ENCODE peak calls at places on chromosomes 5 and 9, in ten cellular contexts. One of them, this sample, is unnamed.
A peak's percentile ranks its signal among the peaks of the same experiment; 100 is the strongest.

GRCh38 chr5:7679663-7680062 is 171.3 kb downstream of the CFAP90 start:
- DNase-seq in activated gamma-delta T cell treated with Interleukin-2 at 50 U/mL for 16 hours: no peak
- DNase-seq in activated T-cell treated with anti-CD3 and anti-CD28 coated beads for 1 hour: no peak
- DNase-seq in heart right ventricle: no peak
- DNase-seq in foreskin melanocyte: no peak
- DNase-seq in mesenchymal stem cell: no peak
- DNase-seq in HTR-8/SVneo: no peak
- DNase-seq in epithelial cell of esophagus: no peak
- DNase-seq in sciatic nerve: no peak
- DNase-seq in stimulated activated CD4-positive, alpha-beta T cell treated with anti-CD3 and anti-CD28 coated beads, Interleukin-15, amount 100 ng/mL, for 1 hour: no peak
- DNase-seq in this sample: no peak

GRCh38 chr9:127158995-127159801 is 36.8 kb upstream of the ANGPTL2 start:
- DNase-seq in activated gamma-delta T cell treated with Interleukin-2 at 50 U/mL for 16 hours: no peak
- DNase-seq in activated T-cell treated with anti-CD3 and anti-CD28 coated beads for 1 hour: no peak
- DNase-seq in heart right ventricle: peak; percentile 65
- DNase-seq in foreskin melanocyte: peak; percentile 77
- DNase-seq in mesenchymal stem cell: peak; percentile 92
- DNase-seq in HTR-8/SVneo: peak; percentile 24
- DNase-seq in epithelial cell of esophagus: peak; percentile 29
- DNase-seq in sciatic nerve: no peak
- DNase-seq in stimulated activated CD4-positive, alpha-beta T cell treated with anti-CD3 and anti-CD28 coated beads, Interleukin-15, amount 100 ng/mL, for 1 hour: no peak
- DNase-seq in this sample: peak; percentile 89

GRCh38 chr9:108511200-108511756 is 344.5 kb downstream of the ACTL7B start:
- DNase-seq in activated gamma-delta T cell treated with Interleukin-2 at 50 U/mL for 16 hours: no peak
- DNase-seq in activated T-cell treated with anti-CD3 and anti-CD28 coated beads for 1 hour: no peak
- DNase-seq in heart right ventricle: no peak
- DNase-seq in foreskin melanocyte: no peak
- DNase-seq in mesenchymal stem cell: no peak
- DNase-seq in HTR-8/SVneo: no peak
- DNase-seq in epithelial cell of esophagus: peak; percentile 53
- DNase-seq in sciatic nerve: no peak
- DNase-seq in stimulated activated CD4-positive, alpha-beta T cell treated with anti-CD3 and anti-CD28 coated beads, Interleukin-15, amount 100 ng/mL, for 1 hour: no peak
- DNase-seq in this sample: peak; percentile 75

GRCh38 chr9:98603821-98604383 is 104.8 kb downstream of the GABBR2 start:
- DNase-seq in activated gamma-delta T cell treated with Interleukin-2 at 50 U/mL for 16 hours: no peak
- DNase-seq in activated T-cell treated with anti-CD3 and anti-CD28 coated beads for 1 hour: no peak
- DNase-seq in heart right ventricle: no peak
- DNase-seq in foreskin melanocyte: no peak
- DNase-seq in mesenchymal stem cell: no peak
- DNase-seq in HTR-8/SVneo: no peak
- DNase-seq in epithelial cell of esophagus: peak; percentile 65
- DNase-seq in sciatic nerve: no peak
- DNase-seq in stimulated activated CD4-positive, alpha-beta T cell treated with anti-CD3 and anti-CD28 coated beads, Interleukin-15, amount 100 ng/mL, for 1 hour: no peak
- DNase-seq in this sample: peak; percentile 11

GRCh38 chr9:79976501-79977444 is 405.0 kb downstream of the TLE4 start:
- DNase-seq in activated gamma-delta T cell treated with Interleukin-2 at 50 U/mL for 16 hours: no peak
- DNase-seq in activated T-cell treated with anti-CD3 and anti-CD28 coated beads for 1 hour: no peak
- DNase-seq in heart right ventricle: no peak
- DNase-seq in foreskin melanocyte: no peak
- DNase-seq in mesenchymal stem cell: no peak
- DNase-seq in HTR-8/SVneo: no peak
- DNase-seq in epithelial cell of esophagus: no peak
- DNase-seq in sciatic nerve: no peak
- DNase-seq in stimulated activated CD4-positive, alpha-beta T cell treated with anti-CD3 and anti-CD28 coated beads, Interleukin-15, amount 100 ng/mL, for 1 hour: no peak
- DNase-seq in this sample: no peak

GRCh38 chr5:55936100-55936693 is 58.6 kb downstream of the IL6ST start:
- DNase-seq in activated gamma-delta T cell treated with Interleukin-2 at 50 U/mL for 16 hours: peak; percentile 73
- DNase-seq in activated T-cell treated with anti-CD3 and anti-CD28 coated beads for 1 hour: peak; percentile 67
- DNase-seq in heart right ventricle: peak; percentile 81
- DNase-seq in foreskin melanocyte: peak; percentile 64
- DNase-seq in mesenchymal stem cell: peak; percentile 86
- DNase-seq in HTR-8/SVneo: peak; percentile 70
- DNase-seq in epithelial cell of esophagus: peak; percentile 87
- DNase-seq in sciatic nerve: peak; percentile 91
- DNase-seq in stimulated activated CD4-positive, alpha-beta T cell treated with anti-CD3 and anti-CD28 coated beads, Interleukin-15, amount 100 ng/mL, for 1 hour: peak; percentile 63
- DNase-seq in this sample: peak; percentile 89

GRCh38 chr9:137298983-137299521 is 3.0 kb downstream of the NRARP start:
- DNase-seq in activated gamma-delta T cell treated with Interleukin-2 at 50 U/mL for 16 hours: no peak
- DNase-seq in activated T-cell treated with anti-CD3 and anti-CD28 coated beads for 1 hour: no peak
- DNase-seq in heart right ventricle: no peak
- DNase-seq in foreskin melanocyte: no peak
- DNase-seq in mesenchymal stem cell: no peak
- DNase-seq in HTR-8/SVneo: no peak
- DNase-seq in epithelial cell of esophagus: peak; percentile 19
- DNase-seq in sciatic nerve: no peak
- DNase-seq in stimulated activated CD4-positive, alpha-beta T cell treated with anti-CD3 and anti-CD28 coated beads, Interleukin-15, amount 100 ng/mL, for 1 hour: no peak
- DNase-seq in this sample: no peak

GRCh38 chr5:107654827-107655226 is 15.9 kb downstream of the EFNA5 start:
- DNase-seq in activated gamma-delta T cell treated with Interleukin-2 at 50 U/mL for 16 hours: no peak
- DNase-seq in activated T-cell treated with anti-CD3 and anti-CD28 coated beads for 1 hour: no peak
- DNase-seq in heart right ventricle: no peak
- DNase-seq in foreskin melanocyte: no peak
- DNase-seq in mesenchymal stem cell: no peak
- DNase-seq in HTR-8/SVneo: no peak
- DNase-seq in epithelial cell of esophagus: no peak
- DNase-seq in sciatic nerve: no peak
- DNase-seq in stimulated activated CD4-positive, alpha-beta T cell treated with anti-CD3 and anti-CD28 coated beads, Interleukin-15, amount 100 ng/mL, for 1 hour: no peak
- DNase-seq in this sample: no peak

GRCh38 chr5:56078271-56078670 is 83.5 kb upstream of the IL6ST start:
- DNase-seq in activated gamma-delta T cell treated with Interleukin-2 at 50 U/mL for 16 hours: no peak
- DNase-seq in activated T-cell treated with anti-CD3 and anti-CD28 coated beads for 1 hour: no peak
- DNase-seq in heart right ventricle: no peak
- DNase-seq in foreskin melanocyte: no peak
- DNase-seq in mesenchymal stem cell: no peak
- DNase-seq in HTR-8/SVneo: no peak
- DNase-seq in epithelial cell of esophagus: no peak
- DNase-seq in sciatic nerve: peak; percentile 61
- DNase-seq in stimulated activated CD4-positive, alpha-beta T cell treated with anti-CD3 and anti-CD28 coated beads, Interleukin-15, amount 100 ng/mL, for 1 hour: no peak
- DNase-seq in this sample: no peak

GRCh38 chr5:68331202-68332108 is 115.9 kb downstream of the PIK3R1 start:
- DNase-seq in activated gamma-delta T cell treated with Interleukin-2 at 50 U/mL for 16 hours: no peak
- DNase-seq in activated T-cell treated with anti-CD3 and anti-CD28 coated beads for 1 hour: no peak
- DNase-seq in heart right ventricle: no peak
- DNase-seq in foreskin melanocyte: peak; percentile 32
- DNase-seq in mesenchymal stem cell: peak; percentile 57
- DNase-seq in HTR-8/SVneo: no peak
- DNase-seq in epithelial cell of esophagus: peak; percentile 42
- DNase-seq in sciatic nerve: no peak
- DNase-seq in stimulated activated CD4-positive, alpha-beta T cell treated with anti-CD3 and anti-CD28 coated beads, Interleukin-15, amount 100 ng/mL, for 1 hour: no peak
- DNase-seq in this sample: peak; percentile 63

GRCh38 chr5:2353211-2353610 is 398.3 kb downstream of the IRX2 start:
- DNase-seq in activated gamma-delta T cell treated with Interleukin-2 at 50 U/mL for 16 hours: no peak
- DNase-seq in activated T-cell treated with anti-CD3 and anti-CD28 coated beads for 1 hour: no peak
- DNase-seq in heart right ventricle: no peak
- DNase-seq in foreskin melanocyte: no peak
- DNase-seq in mesenchymal stem cell: no peak
- DNase-seq in HTR-8/SVneo: no peak
- DNase-seq in epithelial cell of esophagus: no peak
- DNase-seq in sciatic nerve: no peak
- DNase-seq in stimulated activated CD4-positive, alpha-beta T cell treated with anti-CD3 and anti-CD28 coated beads, Interleukin-15, amount 100 ng/mL, for 1 hour: no peak
- DNase-seq in this sample: no peak

GRCh38 chr5:159198063-159199036 is 11.0 kb downstream of the RNF145 start:
- DNase-seq in activated gamma-delta T cell treated with Interleukin-2 at 50 U/mL for 16 hours: no peak
- DNase-seq in activated T-cell treated with anti-CD3 and anti-CD28 coated beads for 1 hour: no peak
- DNase-seq in heart right ventricle: no peak
- DNase-seq in foreskin melanocyte: no peak
- DNase-seq in mesenchymal stem cell: no peak
- DNase-seq in HTR-8/SVneo: no peak
- DNase-seq in epithelial cell of esophagus: no peak
- DNase-seq in sciatic nerve: no peak
- DNase-seq in stimulated activated CD4-positive, alpha-beta T cell treated with anti-CD3 and anti-CD28 coated beads, Interleukin-15, amount 100 ng/mL, for 1 hour: no peak
- DNase-seq in this sample: no peak

GRCh38 chr5:169551146-169551545 is 32.4 kb upstream of the SPDL1 start:
- DNase-seq in activated gamma-delta T cell treated with Interleukin-2 at 50 U/mL for 16 hours: no peak
- DNase-seq in activated T-cell treated with anti-CD3 and anti-CD28 coated beads for 1 hour: no peak
- DNase-seq in heart right ventricle: no peak
- DNase-seq in foreskin melanocyte: no peak
- DNase-seq in mesenchymal stem cell: no peak
- DNase-seq in HTR-8/SVneo: no peak
- DNase-seq in epithelial cell of esophagus: no peak
- DNase-seq in sciatic nerve: no peak
- DNase-seq in stimulated activated CD4-positive, alpha-beta T cell treated with anti-CD3 and anti-CD28 coated beads, Interleukin-15, amount 100 ng/mL, for 1 hour: no peak
- DNase-seq in this sample: no peak

GRCh38 chr5:10248378-10249260 is 1.1 kb downstream of the ATPSCKMT start:
- DNase-seq in activated gamma-delta T cell treated with Interleukin-2 at 50 U/mL for 16 hours: no peak
- DNase-seq in activated T-cell treated with anti-CD3 and anti-CD28 coated beads for 1 hour: no peak
- DNase-seq in heart right ventricle: no peak
- DNase-seq in foreskin melanocyte: no peak
- DNase-seq in mesenchymal stem cell: no peak
- DNase-seq in HTR-8/SVneo: no peak
- DNase-seq in epithelial cell of esophagus: no peak
- DNase-seq in sciatic nerve: no peak
- DNase-seq in stimulated activated CD4-positive, alpha-beta T cell treated with anti-CD3 and anti-CD28 coated beads, Interleukin-15, amount 100 ng/mL, for 1 hour: no peak
- DNase-seq in this sample: no peak

GRCh38 chr9:76441551-76442322 is 17.2 kb upstream of the GCNT1 start:
- DNase-seq in activated gamma-delta T cell treated with Interleukin-2 at 50 U/mL for 16 hours: no peak
- DNase-seq in activated T-cell treated with anti-CD3 and anti-CD28 coated beads for 1 hour: no peak
- DNase-seq in heart right ventricle: no peak
- DNase-seq in foreskin melanocyte: no peak
- DNase-seq in mesenchymal stem cell: peak; percentile 80
- DNase-seq in HTR-8/SVneo: no peak
- DNase-seq in epithelial cell of esophagus: peak; percentile 34
- DNase-seq in sciatic nerve: no peak
- DNase-seq in stimulated activated CD4-positive, alpha-beta T cell treated with anti-CD3 and anti-CD28 coated beads, Interleukin-15, amount 100 ng/mL, for 1 hour: no peak
- DNase-seq in this sample: peak; percentile 49

GRCh38 chr5:72662936-72663335 is 153.5 kb upstream of the TNPO1 start:
- DNase-seq in activated gamma-delta T cell treated with Interleukin-2 at 50 U/mL for 16 hours: no peak
- DNase-seq in activated T-cell treated with anti-CD3 and anti-CD28 coated beads for 1 hour: no peak
- DNase-seq in heart right ventricle: no peak
- DNase-seq in foreskin melanocyte: no peak
- DNase-seq in mesenchymal stem cell: no peak
- DNase-seq in HTR-8/SVneo: no peak
- DNase-seq in epithelial cell of esophagus: no peak
- DNase-seq in sciatic nerve: no peak
- DNase-seq in stimulated activated CD4-positive, alpha-beta T cell treated with anti-CD3 and anti-CD28 coated beads, Interleukin-15, amount 100 ng/mL, for 1 hour: no peak
- DNase-seq in this sample: no peak

GRCh38 chr9:127537792-127538191 is 74.3 kb upstream of the STXBP1 start:
- DNase-seq in activated gamma-delta T cell treated with Interleukin-2 at 50 U/mL for 16 hours: no peak
- DNase-seq in activated T-cell treated with anti-CD3 and anti-CD28 coated beads for 1 hour: no peak
- DNase-seq in heart right ventricle: no peak
- DNase-seq in foreskin melanocyte: no peak
- DNase-seq in mesenchymal stem cell: peak; percentile 38
- DNase-seq in HTR-8/SVneo: no peak
- DNase-seq in epithelial cell of esophagus: peak; percentile 49
- DNase-seq in sciatic nerve: no peak
- DNase-seq in stimulated activated CD4-positive, alpha-beta T cell treated with anti-CD3 and anti-CD28 coated beads, Interleukin-15, amount 100 ng/mL, for 1 hour: no peak
- DNase-seq in this sample: no peak

This sample was measured in fibroblast of villous mesenchyme.